ENCODE peak calls at places on chromosome 7, in ten cellular contexts. F is astrocyte of the cerebellum; P is tibial artery; S is body of pancreas; O is CD8-positive, alpha-beta T cell; E is stomach; X is IMR-90; Y is testis; J is PC-3; D is heart left ventricle. T is an unnamed sample.

GRCh38 chr7:129168219-129168991 is 20.0 kb upstream of the SMO start:
- DNase-seq in F (no peak), P (no peak), S (no peak), O (no peak), E (no peak), X (no peak), Y (no peak), J (no peak), D (no peak), T (no peak)

GRCh38 chr7:118109607-118110006 is 74.4 kb upstream of the LSM8 start:
- DNase-seq in F (no peak), P (no peak), S (no peak), O (no peak), E (no peak), X (no peak), Y (no peak), J (peak), D (no peak), T (no peak)

GRCh38 chr7:86889501-86889900 is 170.0 kb downstream of the ELAPOR2 start:
- DNase-seq in F (no peak), P (no peak), S (no peak), O (no peak), E (no peak), X (no peak), Y (no peak), J (no peak), D (no peak), T (no peak)

GRCh38 chr7:98551541-98552273 is 65.4 kb upstream of the NPTX2 start:
- DNase-seq in F (no peak), P (no peak), S (no peak), O (no peak), E (no peak), X (no peak), Y (no peak), J (no peak), D (no peak), T (no peak)

GRCh38 chr7:66970310-66970709 is 25.1 kb downstream of the SBDS start:
- DNase-seq in F (no peak), P (no peak), S (no peak), O (no peak), E (peak), X (no peak), Y (no peak), J (no peak), D (no peak), T (no peak)

GRCh38 chr7:31073486-31074383 is 21.6 kb downstream of the ADCYAP1R1 start:
- DNase-seq in F (no peak), P (no peak), S (no peak), O (no peak), E (no peak), X (no peak), Y (peak), J (peak), D (no peak), T (no peak)

GRCh38 chr7:133517766-133518165 is 264.9 kb downstream of the EXOC4 start:
- DNase-seq in F (no peak), P (no peak), S (no peak), O (no peak), E (no peak), X (no peak), Y (no peak), J (no peak), D (no peak), T (no peak)

GRCh38 chr7:27329917-27330316 is 87.3 kb downstream of the EVX1 start:
- DNase-seq in F (no peak), P (no peak), S (no peak), O (no peak), E (no peak), X (no peak), Y (no peak), J (peak), D (no peak), T (no peak)

GRCh38 chr7:43244232-43244631 is 131.8 kb downstream of the HECW1 start:
- DNase-seq in F (no peak), P (no peak), S (no peak), O (no peak), E (no peak), X (peak), Y (no peak), J (peak), D (no peak), T (no peak)

GRCh38 chr7:33725641-33726040 is 179.7 kb upstream of the BMPER start:
- DNase-seq in F (no peak), P (no peak), S (no peak), O (no peak), E (no peak), X (no peak), Y (no peak), J (no peak), D (no peak), T (no peak)

GRCh38 chr7:34734786-34735185 is 76.8 kb downstream of the NPSR1 start:
- DNase-seq in F (no peak), P (no peak), S (no peak), O (no peak), E (no peak), X (no peak), Y (no peak), J (no peak), D (no peak), T (no peak)

GRCh38 chr7:151780626-151781025 is 96.3 kb downstream of the PRKAG2 start:
- DNase-seq in F (no peak), P (no peak), S (no peak), O (no peak), E (no peak), X (peak), Y (no peak), J (no peak), D (no peak), T (no peak)

GRCh38 chr7:22350466-22351328 is 6.3 kb downstream of the RAPGEF5 start:
- DNase-seq in F (peak), P (no peak), S (peak), O (no peak), E (no peak), X (peak), Y (peak), J (peak), D (no peak), T (no peak)

GRCh38 chr7:128080169-128080568 is 48.9 kb upstream of the LRRC4 start:
- DNase-seq in F (no peak), P (no peak), S (no peak), O (no peak), E (no peak), X (no peak), Y (no peak), J (no peak), D (no peak), T (no peak)

GRCh38 chr7:37732253-37732652 is 48.7 kb downstream of the GPR141 start:
- DNase-seq in F (no peak), P (peak), S (peak), O (no peak), E (no peak), X (no peak), Y (peak), J (peak), D (peak), T (no peak)

GRCh38 chr7:148729984-148730733 is 31.5 kb downstream of the CUL1 start:
- DNase-seq in F (no peak), P (no peak), S (no peak), O (no peak), E (no peak), X (peak), Y (no peak), J (peak), D (no peak), T (no peak)

GRCh38 chr7:139960158-139960557 is 102.6 kb downstream of the PARP12 start:
- DNase-seq in F (no peak), P (no peak), S (no peak), O (no peak), E (no peak), X (peak), Y (no peak), J (peak), D (no peak), T (no peak)

DNA sequence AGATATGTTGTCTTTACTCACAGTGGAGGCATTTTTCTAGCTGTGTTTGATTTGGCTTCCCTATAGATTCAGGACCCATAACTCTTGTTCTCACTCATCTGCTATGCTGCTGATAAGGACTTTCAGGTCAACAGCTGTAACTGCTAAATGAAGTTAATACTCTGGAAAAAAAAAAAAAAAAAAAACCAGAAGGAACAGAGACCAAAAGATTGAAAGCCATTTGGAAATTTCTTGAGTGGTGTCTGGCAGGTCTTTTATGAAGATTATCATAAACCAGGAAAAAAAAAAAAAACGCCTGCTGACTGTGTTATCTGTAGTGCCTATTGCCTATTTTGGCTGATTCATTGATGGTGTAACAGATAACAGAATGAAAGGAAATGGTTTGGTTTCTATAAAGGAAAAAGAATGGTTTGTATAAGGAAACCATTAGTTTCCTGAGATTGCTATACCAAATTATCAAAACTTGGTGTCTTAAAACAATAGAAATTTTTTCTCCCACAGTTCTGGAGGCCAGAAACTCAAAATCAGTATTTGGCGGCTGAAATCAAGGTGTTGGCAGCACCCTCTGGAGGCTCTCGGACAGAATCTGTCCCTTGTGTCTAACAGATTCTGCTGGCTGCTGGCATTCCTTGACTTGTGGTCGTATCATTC is 60.5 kb upstream of the BET1 start:
- DNase-seq in F (no peak), P (no peak), S (no peak), O (no peak), E (no peak), X (peak), Y (no peak), J (peak), D (no peak), T (no peak)
- TF ChIP-seq CTCF in F (no peak), P (no peak), S (no peak), O (no peak), E (no peak), X (no peak), Y (no peak), J (peak), D (no peak), T (no peak)

GRCh38 chr7:91869661-91870060 is 10.8 kb downstream of the MTERF1 start:
- DNase-seq in F (no peak), P (no peak), S (no peak), O (no peak), E (no peak), X (no peak), Y (no peak), J (peak), D (no peak), T (no peak)
- TF ChIP-seq CTCF in F (no peak), P (no peak), S (no peak), O (no peak), E (no peak), X (no peak), Y (no peak), J (peak), D (no peak), T (no peak)

DNA sequence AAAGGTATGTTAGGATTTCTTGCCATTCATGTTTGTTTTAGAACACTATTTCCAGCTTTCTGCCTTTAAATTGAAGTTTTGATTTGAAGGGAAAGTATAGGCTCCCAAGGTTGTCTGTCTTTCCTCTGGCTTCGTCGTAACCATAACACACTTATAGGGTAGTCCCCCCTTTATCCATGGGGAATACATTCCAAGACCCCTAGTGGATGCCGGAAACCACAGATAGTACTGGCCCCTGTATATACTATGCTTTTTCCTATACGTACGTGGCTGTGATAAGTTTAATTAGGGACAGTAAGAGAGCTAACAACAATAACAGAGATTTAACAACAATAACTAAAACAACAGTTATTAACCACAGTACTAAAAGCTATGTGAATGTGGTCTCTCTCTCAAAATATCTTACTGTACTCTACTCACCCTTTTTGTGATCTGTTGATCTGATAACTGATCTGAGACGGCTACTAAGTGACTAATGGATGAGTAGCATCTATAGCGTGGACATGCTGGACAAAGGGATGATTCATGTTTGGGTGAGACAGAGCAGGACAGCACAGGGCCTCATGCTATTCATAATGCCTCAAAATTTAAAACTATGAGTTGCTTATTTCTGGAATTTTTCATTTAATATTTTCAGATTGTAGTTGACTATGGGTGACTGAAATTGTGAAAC is 273.1 kb downstream of the AUTS2 start:
- DNase-seq in F (no peak), P (no peak), S (no peak), O (no peak), E (no peak), X (peak), Y (no peak), J (peak), D (no peak), T (no peak)
- TF ChIP-seq CTCF in F (no peak), P (no peak), S (no peak), O (no peak), E (no peak), X (no peak), Y (no peak), J (no peak), D (no peak), T (no peak)

DNA sequence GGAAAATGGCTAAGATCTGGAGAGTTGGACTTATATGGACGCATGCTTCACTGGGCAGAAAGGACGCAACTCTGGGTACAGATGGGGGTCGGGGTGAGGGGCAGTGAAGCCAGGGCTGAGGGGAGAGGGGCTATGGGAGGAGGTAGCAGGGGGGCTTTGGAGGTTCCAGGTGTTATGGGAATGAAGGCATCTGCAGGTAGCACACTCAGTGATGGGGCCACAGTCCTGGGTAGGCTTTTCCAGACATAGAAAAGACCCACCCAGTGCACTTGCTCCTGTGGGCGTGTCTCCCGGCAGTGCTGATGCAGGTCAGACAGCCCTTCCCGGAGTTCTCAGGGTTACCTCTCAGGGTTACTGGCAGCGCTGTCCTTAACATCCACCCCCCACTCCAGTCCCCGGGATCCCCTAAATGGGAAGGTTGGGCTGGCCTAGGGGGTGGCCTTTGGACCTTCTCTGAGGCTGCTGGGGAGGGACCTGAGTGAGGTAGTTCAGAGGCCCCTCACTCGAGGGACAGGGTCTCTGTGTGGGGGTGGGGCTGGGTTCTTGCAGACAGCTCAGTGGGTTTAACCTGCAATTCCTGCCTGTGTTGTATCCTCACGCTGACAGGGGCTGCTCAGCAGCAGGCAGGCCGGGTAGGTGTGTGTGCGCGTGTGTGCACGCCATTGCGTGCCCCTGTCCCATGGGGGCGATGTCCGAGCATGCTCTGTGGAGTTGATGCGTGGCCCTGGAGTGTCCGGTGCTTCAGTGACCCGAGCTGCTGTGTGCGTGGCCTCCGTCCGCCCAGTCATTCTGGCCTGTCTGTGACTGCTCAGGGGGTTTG is 6.2 kb downstream of the ZYX start:
- DNase-seq in F (no peak), P (no peak), S (no peak), O (no peak), E (no peak), X (no peak), Y (no peak), J (no peak), D (no peak), T (no peak)
- TF ChIP-seq CTCF in F (peak), P (no peak), S (no peak), O (no peak), E (no peak), X (peak), Y (no peak), J (peak), D (no peak), T (no peak)

GRCh38 chr7:1858435-1859265 is 188.6 kb downstream of the ELFN1 start:
- DNase-seq in F (no peak), P (no peak), S (no peak), O (no peak), E (no peak), X (no peak), Y (no peak), J (no peak), D (no peak), T (no peak)
- TF ChIP-seq CTCF in F (no peak), P (no peak), S (no peak), O (no peak), E (no peak), X (no peak), Y (no peak), J (no peak), D (no peak), T (no peak)

GRCh38 chr7:20793686-20794394 is 7.2 kb upstream of the SP8 start:
- DNase-seq in F (no peak), P (no peak), S (no peak), O (no peak), E (no peak), X (no peak), Y (no peak), J (no peak), D (no peak), T (no peak)
- TF ChIP-seq CTCF in F (no peak), P (no peak), S (no peak), O (no peak), E (no peak), X (no peak), Y (no peak), J (no peak), D (no peak), T (no peak)

DNA sequence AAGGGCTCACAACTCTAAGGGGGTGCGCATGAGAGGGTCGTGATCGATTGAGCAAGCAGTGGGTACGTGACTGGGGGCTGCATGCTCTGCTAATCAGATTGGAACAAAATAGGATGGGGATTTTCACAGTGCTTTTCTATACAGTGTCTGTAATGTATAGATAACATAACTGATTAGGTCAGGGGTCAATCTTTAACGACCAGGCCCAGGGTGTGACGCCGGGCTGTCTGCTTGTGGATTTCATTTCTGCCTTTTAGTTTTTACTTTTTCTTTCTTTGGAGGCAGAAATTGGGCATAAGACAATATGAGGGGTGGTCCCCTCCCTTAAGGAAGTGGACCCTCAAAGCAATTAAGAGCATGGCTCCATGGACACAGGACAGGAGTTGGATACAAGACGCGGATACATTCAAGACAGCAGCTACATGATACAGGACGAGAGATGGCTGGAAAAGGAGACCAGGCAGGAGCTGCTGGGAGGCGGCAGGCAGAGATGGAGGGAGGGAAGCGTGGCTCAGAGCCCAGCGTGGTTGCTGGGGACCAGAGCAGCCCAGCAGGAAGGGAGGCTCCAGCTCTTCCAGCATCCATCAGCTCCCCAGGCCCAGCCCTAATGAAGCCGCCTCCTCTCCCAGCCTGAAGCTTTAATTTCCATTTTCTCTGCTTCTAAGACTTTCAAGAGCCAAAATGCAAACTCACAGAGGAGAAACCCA is 31.6 kb downstream of the GSDME start:
- DNase-seq in F (no peak), P (no peak), S (no peak), O (no peak), E (no peak), X (no peak), Y (no peak), J (no peak), D (no peak), T (peak)
- TF ChIP-seq CTCF in F (no peak), P (no peak), S (no peak), O (no peak), E (no peak), X (no peak), Y (no peak), J (no peak), D (no peak), T (no peak)

DNA sequence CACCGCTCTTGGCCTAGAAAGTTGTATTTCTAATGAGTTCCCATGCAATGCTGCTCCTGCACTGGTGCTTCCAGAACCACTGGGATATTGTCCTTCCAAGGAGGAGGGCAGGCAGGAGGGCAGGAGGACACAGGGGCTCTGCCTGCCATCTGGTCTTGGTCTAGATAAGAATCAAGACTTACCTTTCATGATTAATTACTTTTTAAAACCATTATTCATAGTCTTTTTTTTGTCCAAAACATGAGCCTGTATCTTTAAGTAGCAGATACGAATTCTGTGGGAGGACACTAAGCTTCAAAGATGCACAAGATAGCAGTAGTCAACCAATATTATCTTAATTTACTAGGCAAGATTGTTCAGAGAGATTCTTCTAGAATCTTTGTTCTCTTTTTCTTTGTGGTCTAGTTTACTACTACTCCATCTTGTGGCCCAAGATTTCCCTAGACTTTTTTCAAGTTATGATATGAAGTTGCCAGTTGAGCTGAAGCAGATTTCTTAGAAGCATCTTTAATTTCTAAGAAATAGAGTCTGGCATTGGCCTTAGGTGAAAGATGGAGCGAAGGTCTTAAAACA is 57.6 kb downstream of the RBM33 start:
- DNase-seq in F (no peak), P (no peak), S (no peak), O (no peak), E (no peak), X (no peak), Y (no peak), J (no peak), D (no peak), T (no peak)
- TF ChIP-seq CTCF in F (peak), P (no peak), S (no peak), O (no peak), E (no peak), X (no peak), Y (no peak), J (no peak), D (no peak), T (no peak)

T was measured in coronary artery.